ENCODE peak calls at places on chromosomes 7 and 10, in ten cellular contexts. X, R, L, D, I, Y, F, K, O and S are unnamed samples.
A peak's percentile ranks its signal among the peaks of the same experiment; 100 is the strongest.

GRCh38 chr7:5677538-5678294 is 103.7 kb downstream of the RNF216 start:
- DNase-seq in D (peak; percentile 52), F (no peak), X (peak; percentile 34), R (no peak), O (peak; percentile 45), Y (peak; percentile 63), I (peak; percentile 77), L (peak; percentile 75), K (peak; percentile 74), S (peak; percentile 79)

GRCh38 chr7:149444260-149444659 is 16.6 kb downstream of the ZNF777 start:
- DNase-seq in F (no peak), O (no peak), X (no peak), D (no peak), L (no peak), K (no peak), I (no peak), Y (no peak), R (no peak), S (peak; percentile 42)

GRCh38 chr7:106167439-106168136 is 55.5 kb upstream of the SYPL1 start:
- DNase-seq in K (no peak), I (no peak), O (no peak), X (no peak), F (no peak), D (no peak), Y (no peak), L (no peak), R (no peak), S (no peak)

GRCh38 chr10:77501152-77501845 is 136.3 kb downstream of the KCNMA1 start:
- DNase-seq in D (peak; percentile 67), I (no peak), Y (peak; percentile 78), L (no peak), F (no peak), R (no peak), O (no peak), K (no peak), X (peak; percentile 41), S (no peak)

GRCh38 chr10:17001297-17001744 is 128.3 kb downstream of the CUBN start:
- DNase-seq in R (no peak), F (no peak), L (no peak), X (no peak), K (no peak), O (no peak), D (peak; percentile 55), I (peak; percentile 12), Y (peak; percentile 38), S (no peak)

GRCh38 chr7:159144756-159145543 is at the start of gene VIPR2:
- DNase-seq in I (no peak), L (no peak), X (no peak), D (no peak), R (no peak), Y (no peak), K (no peak), O (no peak), F (no peak), S (no peak)

GRCh38 chr7:55996856-55997500 is 32.6 kb downstream of the NIPSNAP2 start:
- DNase-seq in K (no peak), R (no peak), I (no peak), D (no peak), Y (no peak), L (no peak), O (no peak), F (no peak), X (no peak), S (no peak)

GRCh38 chr10:63666836-63667383 is 145.7 kb downstream of the REEP3 start:
- DNase-seq in K (no peak), R (no peak), Y (peak; percentile 49), I (no peak), F (no peak), L (no peak), D (no peak), O (no peak), X (no peak), S (no peak)

GRCh38 chr7:151900591-151901312 is 23.8 kb upstream of the PRKAG2 start:
- DNase-seq in F (no peak), I (no peak), Y (no peak), L (no peak), K (no peak), X (no peak), R (no peak), D (no peak), O (no peak), S (no peak)

GRCh38 chr10:93438796-93439253 is 43.3 kb downstream of the MYOF start:
- DNase-seq in L (peak; percentile 75), Y (peak; percentile 91), X (peak; percentile 82), D (no peak), O (no peak), F (no peak), R (no peak), K (no peak), I (no peak), S (no peak)

GRCh38 chr7:124690840-124691239 is 74.8 kb downstream of the GPR37 start:
- DNase-seq in F (no peak), O (no peak), L (no peak), K (no peak), Y (no peak), X (no peak), I (no peak), D (no peak), R (no peak), S (no peak)
- H3K4me3 ChIP-seq in F (no peak overlapping the region), O (no peak overlapping the region), L (no peak overlapping the region), K (no peak overlapping the region), Y (no peak overlapping the region), X (no peak overlapping the region), I (no peak overlapping the region), D (no peak overlapping the region), R (no peak overlapping the region), S (no peak overlapping the region)

GRCh38 chr10:68792115-68792514 is 35.2 kb upstream of the STOX1 start:
- DNase-seq in X (no peak), K (no peak), D (no peak), O (no peak), Y (no peak), F (no peak), R (no peak), L (no peak), I (no peak), S (no peak)
- H3K36me3 ChIP-seq in X (peaks cover 32% of the 10 kb centered on the region), K (peaks cover 70% of the 10 kb centered on the region), D (peaks cover 76% of the 10 kb centered on the region), O (peaks cover 24% of the 10 kb centered on the region), Y (peaks cover 30% of the 10 kb centered on the region), F (peaks cover 2% of the 10 kb centered on the region), R (peaks cover 8% of the 10 kb centered on the region), L (peaks cover 64% of the 10 kb centered on the region), I (peaks cover 73% of the 10 kb centered on the region), S (peaks cover 85% of the 10 kb centered on the region)

GRCh38 chr10:29063806-29064644 is 224.8 kb upstream of the LYZL1 start:
- DNase-seq in K (peak; percentile 62), R (no peak), L (peak; percentile 36), I (no peak), F (no peak), X (no peak), O (no peak), Y (peak; percentile 27), D (no peak), S (no peak)

GRCh38 chr10:29068302-29068701 is 220.6 kb upstream of the LYZL1 start:
- DNase-seq in K (no peak), R (no peak), L (no peak), D (no peak), Y (no peak), F (no peak), I (no peak), O (no peak), X (no peak), S (no peak)

GRCh38 chr10:29067161-29067560 is 221.7 kb upstream of the LYZL1 start:
- DNase-seq in L (peak; percentile 63), Y (peak; percentile 49), D (no peak), F (no peak), O (no peak), K (peak; percentile 78), R (no peak), I (no peak), X (no peak), S (no peak)

GRCh38 chr10:29067628-29068027 is 221.2 kb upstream of the LYZL1 start:
- DNase-seq in R (no peak), F (no peak), O (no peak), Y (no peak), X (no peak), K (no peak), L (no peak), D (no peak), I (no peak), S (no peak)

DNA sequence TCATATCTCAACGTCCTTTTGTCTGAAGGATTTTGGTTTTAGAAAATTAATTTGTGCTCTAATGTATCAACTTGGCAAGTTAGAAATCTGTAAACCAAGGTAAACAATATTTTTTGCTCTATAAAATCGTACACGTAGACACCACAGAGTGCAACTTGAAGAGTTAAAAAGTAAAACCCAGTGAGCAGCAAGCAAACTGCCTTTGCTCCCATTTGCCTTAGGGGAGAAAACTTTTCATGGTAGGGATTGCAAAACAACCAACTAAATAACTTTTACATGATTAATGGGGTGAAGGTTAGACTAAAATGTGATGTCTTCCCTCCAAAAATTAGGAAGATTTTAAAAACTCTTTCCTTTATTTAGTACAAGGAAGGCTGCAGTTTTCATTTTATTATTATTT is 224.2 kb upstream of the LYZL1 start:
- DNase-seq in D (no peak), F (no peak), K (no peak), I (no peak), R (no peak), X (no peak), L (no peak), O (no peak), Y (no peak), S (no peak)
- H3K4me3 ChIP-seq in D (no peak overlapping the region), F (no peak overlapping the region), K (no peak overlapping the region), I (no peak overlapping the region), R (no peak overlapping the region), X (no peak overlapping the region), L (no peak overlapping the region), O (no peak overlapping the region), Y (no peak overlapping the region), S (no peak overlapping the region)

GRCh38 chr10:125134483-125134848 is 25.9 kb downstream of the CTBP2 start:
- DNase-seq in D (peak; percentile 10), R (no peak), K (no peak), F (no peak), Y (no peak), L (no peak), I (no peak), O (no peak), X (no peak), S (no peak)

GRCh38 chr10:125137601-125138438 is 22.5 kb downstream of the CTBP2 start:
- DNase-seq in R (no peak), O (no peak), Y (no peak), I (peak; percentile 54), F (no peak), D (peak; percentile 59), X (no peak), L (no peak), K (no peak), S (no peak)

GRCh38 chr10:125135771-125136035 is 24.7 kb downstream of the CTBP2 start:
- DNase-seq in O (no peak), Y (no peak), R (no peak), X (no peak), F (no peak), L (no peak), I (no peak), K (no peak), D (peak; percentile 9), S (no peak)

GRCh38 chr10:125134916-125135770 is 25.2 kb downstream of the CTBP2 start:
- DNase-seq in F (no peak), D (peak; percentile 6), Y (no peak), R (no peak), I (no peak), K (no peak), X (no peak), L (no peak), O (no peak), S (no peak)

DNA sequence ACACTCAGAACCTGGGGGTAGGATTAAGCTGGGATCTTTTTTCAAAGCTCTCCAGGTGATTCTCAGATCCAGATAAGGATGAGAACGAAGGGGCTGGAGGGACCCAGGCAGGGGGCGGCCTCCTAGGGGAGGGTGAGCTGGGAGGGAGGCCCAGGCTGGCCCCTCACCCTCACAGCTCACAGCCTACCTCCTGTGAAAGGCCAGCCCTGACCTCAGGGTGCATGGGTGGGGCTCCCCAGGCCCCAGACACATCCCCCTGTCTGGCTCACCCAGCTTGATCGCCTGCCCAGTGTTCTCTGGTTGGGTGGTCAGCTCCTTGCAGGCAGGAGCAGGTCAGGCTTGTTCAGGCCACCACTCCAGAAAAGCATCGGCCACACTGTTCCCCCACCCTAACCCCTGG is 24.3 kb downstream of the CTBP2 start:
- DNase-seq in O (no peak), Y (no peak), I (no peak), K (no peak), R (no peak), L (no peak), D (peak; percentile 10), X (no peak), F (no peak), S (no peak)
- H3K36me3 ChIP-seq in O (no peaks in the 10 kb centered on the region), Y (peaks cover 4% of the 10 kb centered on the region), I (peaks cover 37% of the 10 kb centered on the region), K (peaks cover 6% of the 10 kb centered on the region), R (no peaks in the 10 kb centered on the region), L (no peaks in the 10 kb centered on the region), D (peaks cover 2% of the 10 kb centered on the region), X (peaks cover 31% of the 10 kb centered on the region), F (peaks cover 7% of the 10 kb centered on the region), S (no peaks in the 10 kb centered on the region)